ENCODE peak calls at places on chromosomes 5 and 9, in six cellular contexts. Z is gastrocnemius medialis; R is suprapubic skin; N is CD8-positive, alpha-beta memory T cell; M is effector memory CD4-positive, alpha-beta T cell; S is trophoblast cell. G is an unnamed sample. For H3K27me3, the result is how much of the 10 kb centered on the place peaks cover.

GRCh38 chr5:93289915-93290314 is 291.1 kb downstream of the NR2F1-AS1 start:
- DNase-seq in Z (no peak), R (no peak), N (no peak), M (no peak), S (no peak), G (no peak)

GRCh38 chr5:133565993-133566392 is 46.3 kb downstream of the FSTL4 start:
- DNase-seq in Z (no peak), R (no peak), N (no peak), M (no peak), S (no peak), G (no peak)

GRCh38 chr9:17594961-17595360 is 16.1 kb downstream of the SH3GL2 start:
- DNase-seq in Z (no peak), R (no peak), N (no peak), M (no peak), S (no peak), G (no peak)

GRCh38 chr5:40046792-40047191 is 622.0 kb upstream of the DAB2 start:
- DNase-seq in Z (no peak), R (no peak), N (no peak), M (no peak), S (no peak), G (no peak)

GRCh38 chr5:145223582-145223981 is 611.6 kb downstream of the PRELID2 start:
- DNase-seq in Z (no peak), R (no peak), N (no peak), M (no peak), S (no peak), G (no peak)

GRCh38 chr9:27162045-27162444 is 53.0 kb downstream of the TEK start:
- DNase-seq in Z (no peak), R (no peak), N (no peak), M (no peak), S (no peak), G (no peak)

GRCh38 chr9:126633881-126634558 is 20.3 kb downstream of the LMX1B start:
- DNase-seq in Z (no peak), R (no peak), N (no peak), M (no peak), S (peak), G (no peak)

GRCh38 chr9:134791009-134791408 is 89.6 kb upstream of the FCN2 start:
- DNase-seq in Z (no peak), R (no peak), N (no peak), M (no peak), S (no peak), G (peak)

GRCh38 chr9:116566677-116567488 is 120.2 kb upstream of the TRIM32 start:
- DNase-seq in Z (no peak), R (no peak), N (no peak), M (no peak), S (no peak), G (no peak)

GRCh38 chr9:94948567-94949235 is 222.2 kb downstream of the AOPEP start:
- DNase-seq in Z (no peak), R (no peak), N (no peak), M (no peak), S (no peak), G (no peak)

GRCh38 chr5:173315495-173316352 is 12.5 kb downstream of the STC2 start:
- DNase-seq in Z (no peak), R (peak), N (no peak), M (no peak), S (peak), G (no peak)

GRCh38 chr9:135288941-135289534 is 190.5 kb upstream of the PPP1R26 start:
- DNase-seq in Z (no peak), R (no peak), N (no peak), M (no peak), S (no peak), G (peak)

GRCh38 chr5:143080407-143080806 is 310.2 kb downstream of the ARHGAP26 start:
- DNase-seq in Z (no peak), R (no peak), N (no peak), M (no peak), S (no peak), G (no peak)

GRCh38 chr9:109709881-109710280 is 70.1 kb upstream of the PALM2AKAP2 start:
- DNase-seq in Z (no peak), R (no peak), N (no peak), M (no peak), S (peak), G (no peak)

GRCh38 chr5:173888473-173889135 is 455 bp downstream of the CPEB4 start:
- DNase-seq in Z (no peak), R (no peak), N (no peak), M (peak), S (no peak), G (peak)

GRCh38 chr9:115117999-115118470 is at the start of gene TNC:
- DNase-seq in Z (peak), R (peak), N (no peak), M (no peak), S (no peak), G (peak)

GRCh38 chr5:11903614-11904269 is 504 bp downstream of the CTNND2 start:
- DNase-seq in Z (no peak), R (no peak), N (no peak), M (no peak), S (peak), G (peak)

GRCh38 chr9:128823903-128824406 is 5.6 kb downstream of the SPOUT1 start:
- DNase-seq in Z (no peak), R (no peak), N (no peak), M (no peak), S (no peak), G (no peak)

GRCh38 chr9:33436445-33436844 is 10.9 kb downstream of the AQP3 start:
- DNase-seq in Z (no peak), R (no peak), N (no peak), M (no peak), S (no peak), G (peak)

GRCh38 chr5:102600964-102601363 is 102.2 kb upstream of the SLCO6A1 start:
- DNase-seq in Z (no peak), R (no peak), N (no peak), M (no peak), S (no peak), G (no peak)

GRCh38 chr5:172102251-172102870 is 85.7 kb downstream of the STK10 start:
- DNase-seq in Z (no peak), R (no peak), N (no peak), M (no peak), S (no peak), G (no peak)

GRCh38 chr9:98942906-98943681 is 613 bp upstream of the COL15A1 start:
- DNase-seq in Z (no peak), R (no peak), N (no peak), M (no peak), S (no peak), G (no peak)
- H3K27me3 ChIP-seq in Z (under half), R (under half), N (under half), M (under half), S (under half), G (half or more)

GRCh38 chr9:37965116-37965515 is 61.2 kb upstream of the SLC25A51 start:
- DNase-seq in Z (no peak), R (no peak), N (no peak), M (no peak), S (no peak), G (no peak)

GRCh38 chr9:37963936-37964739 is 60.2 kb upstream of the SLC25A51 start:
- DNase-seq in Z (no peak), R (peak), N (no peak), M (no peak), S (no peak), G (no peak)

GRCh38 chr9:37966443-37967271 is 62.7 kb upstream of the SLC25A51 start:
- DNase-seq in Z (no peak), R (no peak), N (no peak), M (no peak), S (no peak), G (no peak)

GRCh38 chr9:37967272-37967581 is 63.3 kb upstream of the SLC25A51 start:
- DNase-seq in Z (no peak), R (no peak), N (no peak), M (no peak), S (no peak), G (no peak)

GRCh38 chr9:37964740-37965081 is 60.8 kb upstream of the SLC25A51 start:
- DNase-seq in Z (no peak), R (no peak), N (no peak), M (no peak), S (no peak), G (no peak)
- H3K4me3 ChIP-seq in Z (no peak), R (no peak), N (no peak), M (no peak), S (peak), G (no peak)

GRCh38 chr5:124908603-124909451 is 162.4 kb upstream of the ZNF608 start:
- DNase-seq in Z (no peak), R (no peak), N (no peak), M (no peak), S (no peak), G (no peak)
- H3K27ac ChIP-seq in Z (no peak), R (no peak), N (no peak), M (no peak), S (no peak), G (peak)

GRCh38 chr5:73290242-73290641 is 117.2 kb downstream of the TMEM174 start:
- DNase-seq in Z (no peak), R (no peak), N (no peak), M (no peak), S (no peak), G (no peak)
- H3K27me3 ChIP-seq in Z (under half), R (under half), N (under half), M (under half), S (under half), G (under half)

DNA sequence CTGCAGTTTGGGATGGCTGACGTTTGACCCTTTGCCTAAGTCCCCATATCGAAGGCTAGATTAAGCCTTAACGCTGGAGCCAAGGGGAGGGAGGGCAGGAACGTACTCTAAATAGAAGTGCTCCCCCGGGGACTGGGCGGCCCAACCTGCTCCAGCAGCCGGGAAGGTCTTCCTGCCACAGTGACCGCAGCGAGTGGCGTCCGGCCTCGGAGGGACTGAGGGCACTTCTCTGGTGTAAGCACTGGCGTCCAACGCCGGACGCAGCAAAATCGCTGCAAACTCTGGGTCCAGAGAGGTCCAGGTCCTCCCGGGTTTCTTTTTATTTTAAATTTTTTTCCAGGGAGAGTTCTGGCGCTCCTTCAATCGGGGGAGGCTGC is 505 bp upstream of the ACER2 start:
- DNase-seq in Z (peak), R (peak), N (peak), M (no peak), S (no peak), G (no peak)
- H3K4me3 ChIP-seq in Z (peak), R (peak), N (peak), M (peak), S (peak), G (no peak)

GRCh38 chr5:138965631-138966030 is 90.5 kb upstream of the LRRTM2 start:
- DNase-seq in Z (no peak), R (no peak), N (no peak), M (no peak), S (no peak), G (no peak)

GRCh38 chr5:138966236-138966985 is 91.3 kb upstream of the LRRTM2 start:
- DNase-seq in Z (no peak), R (no peak), N (no peak), M (no peak), S (no peak), G (no peak)

GRCh38 chr5:138969323-138970013 is 94.3 kb upstream of the LRRTM2 start:
- DNase-seq in Z (no peak), R (no peak), N (no peak), M (no peak), S (no peak), G (no peak)

GRCh38 chr5:138967806-138968448 is 92.8 kb upstream of the LRRTM2 start:
- DNase-seq in Z (no peak), R (no peak), N (no peak), M (no peak), S (no peak), G (no peak)

GRCh38 chr5:138968601-138969000 is 93.5 kb upstream of the LRRTM2 start:
- DNase-seq in Z (no peak), R (no peak), N (no peak), M (no peak), S (no peak), G (no peak)
- H3K27ac ChIP-seq in Z (no peak), R (no peak), N (no peak), M (no peak), S (no peak), G (no peak)

GRCh38 chr9:121603028-121603427 is 48.4 kb upstream of the DAB2IP start:
- DNase-seq in Z (no peak), R (no peak), N (no peak), M (no peak), S (no peak), G (no peak)

GRCh38 chr9:121607434-121608248 is 43.8 kb upstream of the DAB2IP start:
- DNase-seq in Z (peak), R (no peak), N (no peak), M (no peak), S (peak), G (peak)

GRCh38 chr9:121601234-121601633 is 50.2 kb upstream of the DAB2IP start:
- DNase-seq in Z (no peak), R (no peak), N (no peak), M (no peak), S (no peak), G (no peak)

GRCh38 chr9:121604654-121605053 is 46.8 kb upstream of the DAB2IP start:
- DNase-seq in Z (no peak), R (no peak), N (no peak), M (no peak), S (no peak), G (no peak)

GRCh38 chr9:121604242-121604641 is 47.2 kb upstream of the DAB2IP start:
- DNase-seq in Z (peak), R (no peak), N (no peak), M (no peak), S (no peak), G (no peak)
- H3K27me3 ChIP-seq in Z (under half), R (under half), N (under half), M (under half), S (under half), G (under half)

GRCh38 chr9:6619909-6620308 is 25.6 kb downstream of the GLDC start:
- DNase-seq in Z (no peak), R (no peak), N (no peak), M (no peak), S (no peak), G (no peak)
- H3K4me3 ChIP-seq in Z (no peak), R (no peak), N (no peak), M (no peak), S (no peak), G (no peak)

GRCh38 chr5:134758504-134759341 is at the start of gene DDX46:
- DNase-seq in Z (peak), R (peak), N (peak), M (peak), S (peak), G (peak)
- H3K27ac ChIP-seq in Z (peak), R (peak), N (peak), M (peak), S (no peak), G (peak)